ENCODE peak calls at places on chromosomes 3 and 15, in six cellular contexts. I, M, S, E, Z and F are unnamed samples.

GRCh38 chr3:156792945-156793344 is 33.2 kb upstream of the LEKR1 start:
- DNase-seq in I (no peak), M (no peak), S (no peak), E (no peak), Z (no peak), F (no peak)

GRCh38 chr3:153961498-153961897 is 159.7 kb upstream of the ARHGEF26 start:
- DNase-seq in I (no peak), M (no peak), S (no peak), E (no peak), Z (no peak), F (no peak)

GRCh38 chr15:77819271-77819806 is 186.6 kb upstream of the LINGO1 start:
- DNase-seq in I (peak; percentile 66), M (peak; percentile 57), S (peak; percentile 63), E (no peak), Z (no peak), F (peak; percentile 38)

GRCh38 chr15:45123397-45123796 is 6.3 kb downstream of the DUOXA1 start:
- DNase-seq in I (no peak), M (no peak), S (no peak), E (no peak), Z (no peak), F (no peak)

GRCh38 chr3:37912052-37912733 is 50.5 kb downstream of the CTDSPL start:
- DNase-seq in I (no peak), M (no peak), S (no peak), E (no peak), Z (no peak), F (no peak)

GRCh38 chr15:67267951-67268941 is 13.7 kb downstream of the IQCH start:
- DNase-seq in I (no peak), M (no peak), S (no peak), E (no peak), Z (no peak), F (no peak)

GRCh38 chr3:133112666-133113065 is 74.5 kb downstream of the TMEM108 start:
- DNase-seq in I (no peak), M (no peak), S (no peak), E (no peak), Z (no peak), F (no peak)

GRCh38 chr3:159830523-159831151 is 158.0 kb upstream of the IL12A start:
- DNase-seq in I (no peak), M (no peak), S (no peak), E (no peak), Z (no peak), F (no peak)

GRCh38 chr3:65783117-65783516 is 255.6 kb downstream of the MAGI1 start:
- DNase-seq in I (no peak), M (no peak), S (no peak), E (no peak), Z (no peak), F (no peak)

GRCh38 chr3:42581709-42582473 is at the start of gene SEC22C:
- DNase-seq in I (peak; percentile 96), M (peak; percentile 94), S (peak; percentile 98), E (peak; percentile 96), Z (peak; percentile 96), F (peak; percentile 94)

GRCh38 chr15:78650022-78650421 is 9.0 kb upstream of the CHRNB4 start:
- DNase-seq in I (no peak), M (no peak), S (no peak), E (no peak), Z (no peak), F (no peak)

GRCh38 chr3:172014145-172014544 is 25.2 kb upstream of the FNDC3B start:
- DNase-seq in I (no peak), M (no peak), S (no peak), E (no peak), Z (no peak), F (no peak)

GRCh38 chr3:150374975-150375374 is 33.1 kb upstream of the TSC22D2 start:
- DNase-seq in I (no peak), M (no peak), S (no peak), E (no peak), Z (no peak), F (no peak)

GRCh38 chr15:62897634-62898033 is 144.9 kb upstream of the TPM1 start:
- DNase-seq in I (no peak), M (no peak), S (no peak), E (no peak), Z (no peak), F (no peak)

GRCh38 chr3:136787226-136787793 is 31.6 kb upstream of the SLC35G2 start:
- DNase-seq in I (no peak), M (no peak), S (no peak), E (peak; percentile 2), Z (no peak), F (peak; percentile 1)

GRCh38 chr15:27449041-27449440 is 478.1 kb downstream of the GABRG3 start:
- DNase-seq in I (no peak), M (no peak), S (no peak), E (no peak), Z (no peak), F (no peak)

GRCh38 chr15:59367022-59367451 is 5.6 kb downstream of the MYO1E start:
- DNase-seq in I (no peak), M (no peak), S (no peak), E (no peak), Z (no peak), F (no peak)

GRCh38 chr3:9747267-9747666 is 2.5 kb upstream of the OGG1 start:
- DNase-seq in I (no peak), M (no peak), S (no peak), E (no peak), Z (no peak), F (no peak)

GRCh38 chr15:55993111-55993803 is at the start of gene NEDD4:
- DNase-seq in I (peak; percentile 82), M (peak; percentile 93), S (peak; percentile 86), E (peak; percentile 73), Z (peak; percentile 89), F (peak; percentile 87)

GRCh38 chr3:49785565-49786356 is 581 bp downstream of the IP6K1 start:
- DNase-seq in I (no peak), M (no peak), S (no peak), E (peak; percentile 24), Z (no peak), F (no peak)